ENCODE peak calls at places on chromosomes 5 and 9, in seven cellular contexts. Z, C, X, Y, I, G and V are unnamed samples.

GRCh38 chr9:130327781-130328348 is 62.3 kb downstream of the HMCN2 start:
- DNase-seq in Y (no peak), C (no peak), I (no peak), G (no peak), X (peak; percentile 84), Z (no peak), V (no peak)

GRCh38 chr5:34476941-34477565 is 179.1 kb upstream of the RAI14 start:
- DNase-seq in C (no peak), G (no peak), X (no peak), Z (no peak), I (no peak), Y (no peak), V (no peak)

GRCh38 chr5:160165137-160166068 is 46.2 kb upstream of the PWWP2A start:
- DNase-seq in I (no peak), X (peak; percentile 88), G (no peak), Y (no peak), C (peak; percentile 89), Z (peak; percentile 95), V (no peak)

GRCh38 chr5:87069974-87070608 is 197.6 kb upstream of the RASA1 start:
- DNase-seq in X (no peak), Y (no peak), I (no peak), G (peak; percentile 59), C (no peak), Z (peak; percentile 21), V (no peak)

GRCh38 chr9:120842685-120843485 is at the start of gene PSMD5:
- DNase-seq in C (peak; percentile 98), Y (no peak), X (peak; percentile 99), I (peak; percentile 97), G (peak; percentile 86), Z (peak; percentile 99), V (peak; percentile 96)

GRCh38 chr9:112328545-112328944 is 4.9 kb downstream of the PTBP3 start:
- DNase-seq in I (no peak), X (no peak), Z (no peak), Y (no peak), G (no peak), C (no peak), V (no peak)

GRCh38 chr9:94159069-94159915 is 75.0 kb downstream of the PTPDC1 start:
- DNase-seq in Y (no peak), I (no peak), G (no peak), Z (no peak), X (no peak), C (no peak), V (no peak)

GRCh38 chr9:31467086-31467485 is 917.4 kb upstream of the ACO1 start:
- DNase-seq in G (no peak), Y (no peak), C (no peak), X (no peak), I (no peak), Z (no peak), V (no peak)

GRCh38 chr5:157747766-157748700 is 4.5 kb downstream of the LSM11 start:
- DNase-seq in Z (no peak), X (no peak), I (no peak), Y (no peak), G (no peak), C (no peak), V (no peak)

GRCh38 chr9:21564186-21564585 is 82.1 kb upstream of the IFNE start:
- DNase-seq in G (no peak), I (no peak), Y (no peak), X (no peak), C (no peak), Z (no peak), V (no peak)

GRCh38 chr9:22813520-22813919 is 366.9 kb downstream of the DMRTA1 start:
- DNase-seq in X (no peak), Z (no peak), Y (no peak), I (no peak), C (no peak), G (no peak), V (no peak)

GRCh38 chr5:128574041-128574440 is 36.0 kb upstream of the FBN2 start:
- DNase-seq in C (no peak), G (no peak), I (no peak), X (no peak), Y (no peak), Z (no peak), V (no peak)

GRCh38 chr5:124461857-124462423 is 284.5 kb downstream of the ZNF608 start:
- DNase-seq in X (no peak), Z (no peak), C (no peak), Y (no peak), I (no peak), G (no peak), V (no peak)

GRCh38 chr5:179294891-179295777 is 50.1 kb downstream of the ADAMTS2 start:
- DNase-seq in Y (no peak), C (no peak), I (no peak), Z (no peak), X (peak; percentile 56), G (no peak), V (no peak)

GRCh38 chr5:14659821-14660607 is 4.5 kb upstream of the OTULIN start:
- DNase-seq in C (no peak), Z (no peak), G (no peak), Y (no peak), X (no peak), I (peak; percentile 83), V (no peak)

GRCh38 chr9:136090768-136091581 is 4.1 kb downstream of the NACC2 start:
- DNase-seq in X (no peak), Y (no peak), C (no peak), G (no peak), I (no peak), Z (no peak), V (no peak)

GRCh38 chr5:167205881-167206280 is 1085.6 kb upstream of the WWC1 start:
- DNase-seq in G (no peak), I (no peak), C (no peak), Z (no peak), X (no peak), Y (no peak), V (no peak)

GRCh38 chr5:26519245-26519644 is 519.1 kb downstream of the CDH9 start:
- DNase-seq in I (no peak), G (no peak), Y (no peak), X (no peak), Z (no peak), C (no peak), V (no peak)

GRCh38 chr5:136004436-136004835 is 24.4 kb upstream of the TGFBI start:
- DNase-seq in G (no peak), Y (no peak), C (no peak), Z (no peak), I (no peak), X (no peak), V (no peak)

DNA sequence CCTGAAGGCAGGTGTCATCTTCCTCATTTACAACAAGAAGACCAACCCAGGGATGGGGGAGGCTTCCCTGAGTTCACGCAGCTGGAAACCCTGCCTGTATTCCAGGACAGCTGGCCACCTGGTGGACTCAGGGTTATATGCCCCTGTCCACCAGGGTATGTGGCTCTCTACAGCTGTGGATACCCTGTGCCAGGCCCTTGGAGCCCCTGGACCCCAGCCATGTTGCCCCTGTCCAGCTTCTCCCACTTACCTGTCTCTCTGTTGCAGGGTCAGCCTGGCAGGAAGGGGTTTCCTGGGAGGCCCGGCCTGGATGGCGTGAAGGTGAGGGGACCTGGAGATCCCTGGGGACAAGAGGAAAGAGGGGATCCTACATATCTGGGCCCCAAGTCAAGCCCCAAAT is 79.7 kb upstream of the ORM1 start:
- DNase-seq in I (no peak), X (no peak), C (no peak), G (no peak), Z (no peak), Y (no peak), V (no peak)
- TF ChIP-seq POLR2AphosphoS5 in I (no peak), X (no peak), C (no peak), G (no peak), Z (no peak), Y (no peak), V (no peak)

DNA sequence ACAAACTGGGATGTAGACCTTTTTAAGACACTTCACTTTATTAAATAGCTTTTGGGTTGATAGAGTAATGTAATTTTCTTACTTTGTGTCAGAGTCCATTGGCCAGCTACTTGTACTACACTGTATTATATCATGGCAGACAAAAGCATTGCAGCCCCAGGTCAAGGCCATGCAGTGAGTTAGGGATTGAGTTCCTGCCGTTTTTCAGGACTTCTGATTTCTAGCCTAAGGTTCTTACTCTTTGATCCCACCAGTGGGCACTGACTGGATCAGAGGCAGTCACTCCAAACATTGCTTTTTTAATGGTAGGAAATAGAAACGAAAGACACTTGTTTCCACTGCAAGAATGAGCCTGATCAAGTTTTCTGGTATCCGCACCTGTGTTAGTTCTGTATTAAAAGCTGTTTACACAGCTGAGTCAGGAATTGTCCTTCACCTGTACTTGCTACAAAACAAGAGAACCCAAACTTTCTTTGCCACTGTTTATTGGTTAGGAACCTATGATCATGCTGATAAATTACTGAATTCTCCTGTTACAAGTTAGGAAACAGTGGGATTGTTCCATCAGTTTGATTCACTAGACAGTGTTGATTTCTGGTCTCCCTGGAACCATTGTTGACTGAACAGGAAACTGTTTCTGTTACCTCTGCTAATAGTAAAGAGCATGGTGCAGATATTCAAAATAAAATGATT is 22.1 kb downstream of the LRRC70 start:
- DNase-seq in Y (no peak), C (no peak), I (no peak), G (no peak), X (no peak), Z (no peak), V (no peak)
- TF ChIP-seq POLR2AphosphoS5 in Y (no peak), C (no peak), I (peak; percentile 17), G (no peak), X (no peak), Z (no peak), V (no peak)

DNA sequence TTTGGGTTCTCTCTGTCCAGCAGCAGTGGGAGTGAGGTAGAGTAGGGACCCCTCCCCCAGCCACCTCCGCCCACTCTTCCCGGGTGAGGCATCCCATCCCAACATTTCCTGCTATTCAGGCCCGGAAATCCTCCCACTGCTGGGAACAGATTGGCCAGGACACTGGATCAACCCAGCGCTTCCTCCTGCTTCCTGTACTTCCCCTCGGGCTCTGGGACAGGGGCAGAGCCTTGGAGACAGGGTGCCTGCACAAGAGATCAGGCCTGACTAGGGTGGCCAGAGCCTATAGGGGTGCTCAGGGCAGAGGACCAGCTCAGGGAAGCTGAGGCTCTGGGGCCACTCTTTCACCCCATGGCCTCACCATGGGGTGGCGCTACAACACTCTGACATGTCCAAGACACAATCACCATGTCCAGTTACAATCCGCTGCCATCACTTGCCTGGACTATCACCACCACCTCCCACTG is 14.5 kb downstream of the SH2D3C start:
- DNase-seq in X (no peak), Z (no peak), I (no peak), G (no peak), C (peak; percentile 59), Y (no peak), V (no peak)
- TF ChIP-seq POLR2AphosphoS5 in X (peak; percentile 34), Z (no peak), I (no peak), G (no peak), C (peak; percentile 63), Y (peak; percentile 51), V (no peak)

GRCh38 chr5:997001-997474 is 11.6 kb upstream of the NKD2 start:
- DNase-seq in Z (no peak), C (no peak), Y (no peak), I (no peak), X (no peak), G (no peak), V (no peak)
- TF ChIP-seq POLR2AphosphoS5 in Z (no peak), C (no peak), Y (no peak), I (no peak), X (no peak), G (no peak), V (no peak)

GRCh38 chr5:176416123-176416924 is at the start of gene CLTB:
- DNase-seq in I (peak; percentile 92), Z (peak; percentile 77), X (peak; percentile 90), C (peak; percentile 96), Y (no peak), G (peak; percentile 37), V (peak; percentile 90)
- TF ChIP-seq POLR2AphosphoS5 in I (peak; percentile 11), Z (peak; percentile 74), X (no peak), C (peak; percentile 95), Y (no peak), G (peak; percentile 45), V (no peak)